ENCODE peak calls at places on chromosomes 2 and 18, in ten cellular contexts. One of them, this sample, is unnamed.

GRCh38 chr2:236604971-236605734 is 35.5 kb downstream of the ACKR3 start:
- DNase-seq in omental fat pad: no peak
- DNase-seq in endodermal cell: no peak
- DNase-seq in lower lobe of right lung: no peak
- DNase-seq in AG09319: no peak
- DNase-seq in HFF-Myc: no peak
- DNase-seq in astrocyte of the cerebellum: no peak
- DNase-seq in activated CD8-positive, alpha-beta T cell treated with anti-CD3 and anti-CD28 coated beads for 36 hours: no peak
- DNase-seq in MCF 10A: no peak
- DNase-seq in neural crest cell: no peak
- DNase-seq in this sample: no peak

GRCh38 chr2:10447300-10448207 is 573 bp downstream of the ODC1 start:
- DNase-seq in omental fat pad: no peak
- DNase-seq in endodermal cell: no peak
- DNase-seq in lower lobe of right lung: peak
- DNase-seq in AG09319: no peak
- DNase-seq in HFF-Myc: no peak
- DNase-seq in astrocyte of the cerebellum: no peak
- DNase-seq in activated CD8-positive, alpha-beta T cell treated with anti-CD3 and anti-CD28 coated beads for 36 hours: peak
- DNase-seq in MCF 10A: peak
- DNase-seq in neural crest cell: no peak
- DNase-seq in this sample: peak

GRCh38 chr2:178844269-178844668 is 37.0 kb upstream of the TTN start:
- DNase-seq in omental fat pad: no peak
- DNase-seq in endodermal cell: no peak
- DNase-seq in lower lobe of right lung: no peak
- DNase-seq in AG09319: no peak
- DNase-seq in HFF-Myc: no peak
- DNase-seq in astrocyte of the cerebellum: peak
- DNase-seq in activated CD8-positive, alpha-beta T cell treated with anti-CD3 and anti-CD28 coated beads for 36 hours: no peak
- DNase-seq in MCF 10A: no peak
- DNase-seq in neural crest cell: no peak
- DNase-seq in this sample: no peak

GRCh38 chr2:61247204-61247812 is 85.3 kb downstream of the C2orf74 start:
- DNase-seq in omental fat pad: no peak
- DNase-seq in endodermal cell: no peak
- DNase-seq in lower lobe of right lung: no peak
- DNase-seq in AG09319: peak
- DNase-seq in HFF-Myc: peak
- DNase-seq in astrocyte of the cerebellum: peak
- DNase-seq in activated CD8-positive, alpha-beta T cell treated with anti-CD3 and anti-CD28 coated beads for 36 hours: no peak
- DNase-seq in MCF 10A: no peak
- DNase-seq in neural crest cell: no peak
- DNase-seq in this sample: no peak

GRCh38 chr2:238700122-238700457 is 147.8 kb upstream of the TWIST2 start:
- DNase-seq in omental fat pad: peak
- DNase-seq in endodermal cell: peak
- DNase-seq in lower lobe of right lung: peak
- DNase-seq in AG09319: no peak
- DNase-seq in HFF-Myc: no peak
- DNase-seq in astrocyte of the cerebellum: no peak
- DNase-seq in activated CD8-positive, alpha-beta T cell treated with anti-CD3 and anti-CD28 coated beads for 36 hours: no peak
- DNase-seq in MCF 10A: no peak
- DNase-seq in neural crest cell: no peak
- DNase-seq in this sample: no peak

GRCh38 chr2:48991415-48992131 is 162.7 kb downstream of the FSHR start:
- DNase-seq in omental fat pad: no peak
- DNase-seq in endodermal cell: no peak
- DNase-seq in lower lobe of right lung: no peak
- DNase-seq in AG09319: no peak
- DNase-seq in HFF-Myc: no peak
- DNase-seq in astrocyte of the cerebellum: no peak
- DNase-seq in activated CD8-positive, alpha-beta T cell treated with anti-CD3 and anti-CD28 coated beads for 36 hours: no peak
- DNase-seq in MCF 10A: no peak
- DNase-seq in neural crest cell: no peak
- DNase-seq in this sample: no peak

GRCh38 chr2:218327451-218327850 is 29.2 kb upstream of the CATIP start:
- DNase-seq in omental fat pad: no peak
- DNase-seq in endodermal cell: no peak
- DNase-seq in lower lobe of right lung: no peak
- DNase-seq in AG09319: no peak
- DNase-seq in HFF-Myc: no peak
- DNase-seq in astrocyte of the cerebellum: no peak
- DNase-seq in activated CD8-positive, alpha-beta T cell treated with anti-CD3 and anti-CD28 coated beads for 36 hours: no peak
- DNase-seq in MCF 10A: no peak
- DNase-seq in neural crest cell: no peak
- DNase-seq in this sample: peak

GRCh38 chr2:120898961-120899360 is 163.3 kb downstream of the GLI2 start:
- DNase-seq in omental fat pad: no peak
- DNase-seq in endodermal cell: peak
- DNase-seq in lower lobe of right lung: peak
- DNase-seq in AG09319: no peak
- DNase-seq in HFF-Myc: no peak
- DNase-seq in astrocyte of the cerebellum: no peak
- DNase-seq in activated CD8-positive, alpha-beta T cell treated with anti-CD3 and anti-CD28 coated beads for 36 hours: no peak
- DNase-seq in MCF 10A: no peak
- DNase-seq in neural crest cell: no peak
- DNase-seq in this sample: no peak

GRCh38 chr18:42275949-42276730 is 321.1 kb downstream of the PIK3C3 start:
- DNase-seq in omental fat pad: no peak
- DNase-seq in endodermal cell: no peak
- DNase-seq in lower lobe of right lung: no peak
- DNase-seq in AG09319: no peak
- DNase-seq in HFF-Myc: no peak
- DNase-seq in astrocyte of the cerebellum: no peak
- DNase-seq in activated CD8-positive, alpha-beta T cell treated with anti-CD3 and anti-CD28 coated beads for 36 hours: no peak
- DNase-seq in MCF 10A: no peak
- DNase-seq in neural crest cell: no peak
- DNase-seq in this sample: no peak

GRCh38 chr2:105972226-105972625 is 221.9 kb downstream of the UXS1 start:
- DNase-seq in omental fat pad: no peak
- DNase-seq in endodermal cell: no peak
- DNase-seq in lower lobe of right lung: no peak
- DNase-seq in AG09319: no peak
- DNase-seq in HFF-Myc: no peak
- DNase-seq in astrocyte of the cerebellum: no peak
- DNase-seq in activated CD8-positive, alpha-beta T cell treated with anti-CD3 and anti-CD28 coated beads for 36 hours: no peak
- DNase-seq in MCF 10A: no peak
- DNase-seq in neural crest cell: no peak
- DNase-seq in this sample: no peak

GRCh38 chr18:70182548-70182947 is 22.9 kb downstream of the RTTN start:
- DNase-seq in omental fat pad: no peak
- DNase-seq in endodermal cell: no peak
- DNase-seq in lower lobe of right lung: no peak
- DNase-seq in AG09319: no peak
- DNase-seq in HFF-Myc: no peak
- DNase-seq in astrocyte of the cerebellum: no peak
- DNase-seq in activated CD8-positive, alpha-beta T cell treated with anti-CD3 and anti-CD28 coated beads for 36 hours: no peak
- DNase-seq in MCF 10A: peak
- DNase-seq in neural crest cell: no peak
- DNase-seq in this sample: no peak

GRCh38 chr2:212683346-212683745 is 144.7 kb upstream of the ERBB4 start:
- DNase-seq in omental fat pad: no peak
- DNase-seq in endodermal cell: no peak
- DNase-seq in lower lobe of right lung: no peak
- DNase-seq in AG09319: no peak
- DNase-seq in HFF-Myc: no peak
- DNase-seq in astrocyte of the cerebellum: no peak
- DNase-seq in activated CD8-positive, alpha-beta T cell treated with anti-CD3 and anti-CD28 coated beads for 36 hours: no peak
- DNase-seq in MCF 10A: no peak
- DNase-seq in neural crest cell: no peak
- DNase-seq in this sample: no peak

GRCh38 chr2:77081597-77081996 is 440.6 kb downstream of the LRRTM4 start:
- DNase-seq in omental fat pad: no peak
- DNase-seq in endodermal cell: no peak
- DNase-seq in lower lobe of right lung: no peak
- DNase-seq in AG09319: no peak
- DNase-seq in HFF-Myc: no peak
- DNase-seq in astrocyte of the cerebellum: no peak
- DNase-seq in activated CD8-positive, alpha-beta T cell treated with anti-CD3 and anti-CD28 coated beads for 36 hours: no peak
- DNase-seq in MCF 10A: no peak
- DNase-seq in neural crest cell: no peak
- DNase-seq in this sample: no peak

GRCh38 chr2:174632847-174633620 is 35.4 kb upstream of the WIPF1 start:
- DNase-seq in omental fat pad: no peak
- DNase-seq in endodermal cell: no peak
- DNase-seq in lower lobe of right lung: no peak
- DNase-seq in AG09319: no peak
- DNase-seq in HFF-Myc: no peak
- DNase-seq in astrocyte of the cerebellum: no peak
- DNase-seq in activated CD8-positive, alpha-beta T cell treated with anti-CD3 and anti-CD28 coated beads for 36 hours: no peak
- DNase-seq in MCF 10A: no peak
- DNase-seq in neural crest cell: no peak
- DNase-seq in this sample: no peak
- TF ChIP-seq CTCF in omental fat pad: no peak
- TF ChIP-seq CTCF in endodermal cell: no peak
- TF ChIP-seq CTCF in lower lobe of right lung: no peak
- TF ChIP-seq CTCF in AG09319: no peak
- TF ChIP-seq CTCF in HFF-Myc: no peak
- TF ChIP-seq CTCF in astrocyte of the cerebellum: no peak
- TF ChIP-seq CTCF in activated CD8-positive, alpha-beta T cell treated with anti-CD3 and anti-CD28 coated beads for 36 hours: no peak
- TF ChIP-seq CTCF in MCF 10A: no peak
- TF ChIP-seq CTCF in neural crest cell: no peak
- TF ChIP-seq CTCF in this sample: no peak

GRCh38 chr18:76274470-76275289 is 220.4 kb downstream of the ZNF516 start:
- DNase-seq in omental fat pad: no peak
- DNase-seq in endodermal cell: peak
- DNase-seq in lower lobe of right lung: no peak
- DNase-seq in AG09319: no peak
- DNase-seq in HFF-Myc: no peak
- DNase-seq in astrocyte of the cerebellum: no peak
- DNase-seq in activated CD8-positive, alpha-beta T cell treated with anti-CD3 and anti-CD28 coated beads for 36 hours: peak
- DNase-seq in MCF 10A: no peak
- DNase-seq in neural crest cell: peak
- DNase-seq in this sample: no peak
- TF ChIP-seq CTCF in omental fat pad: no peak
- TF ChIP-seq CTCF in endodermal cell: peak
- TF ChIP-seq CTCF in lower lobe of right lung: no peak
- TF ChIP-seq CTCF in AG09319: no peak
- TF ChIP-seq CTCF in HFF-Myc: peak
- TF ChIP-seq CTCF in astrocyte of the cerebellum: no peak
- TF ChIP-seq CTCF in activated CD8-positive, alpha-beta T cell treated with anti-CD3 and anti-CD28 coated beads for 36 hours: no peak
- TF ChIP-seq CTCF in MCF 10A: peak
- TF ChIP-seq CTCF in neural crest cell: peak
- TF ChIP-seq CTCF in this sample: no peak

GRCh38 chr2:227861011-227861410 is 10.4 kb upstream of the DAW1 start:
- DNase-seq in omental fat pad: no peak
- DNase-seq in endodermal cell: no peak
- DNase-seq in lower lobe of right lung: no peak
- DNase-seq in AG09319: no peak
- DNase-seq in HFF-Myc: no peak
- DNase-seq in astrocyte of the cerebellum: no peak
- DNase-seq in activated CD8-positive, alpha-beta T cell treated with anti-CD3 and anti-CD28 coated beads for 36 hours: no peak
- DNase-seq in MCF 10A: no peak
- DNase-seq in neural crest cell: no peak
- DNase-seq in this sample: no peak

GRCh38 chr2:227865281-227865680 is 6.2 kb upstream of the DAW1 start:
- DNase-seq in omental fat pad: no peak
- DNase-seq in endodermal cell: no peak
- DNase-seq in lower lobe of right lung: no peak
- DNase-seq in AG09319: no peak
- DNase-seq in HFF-Myc: no peak
- DNase-seq in astrocyte of the cerebellum: no peak
- DNase-seq in activated CD8-positive, alpha-beta T cell treated with anti-CD3 and anti-CD28 coated beads for 36 hours: no peak
- DNase-seq in MCF 10A: no peak
- DNase-seq in neural crest cell: no peak
- DNase-seq in this sample: no peak

GRCh38 chr2:227862227-227862740 is 9.1 kb upstream of the DAW1 start:
- DNase-seq in omental fat pad: no peak
- DNase-seq in endodermal cell: no peak
- DNase-seq in lower lobe of right lung: no peak
- DNase-seq in AG09319: no peak
- DNase-seq in HFF-Myc: peak
- DNase-seq in astrocyte of the cerebellum: peak
- DNase-seq in activated CD8-positive, alpha-beta T cell treated with anti-CD3 and anti-CD28 coated beads for 36 hours: peak
- DNase-seq in MCF 10A: peak
- DNase-seq in neural crest cell: peak
- DNase-seq in this sample: no peak

GRCh38 chr2:227864161-227864756 is 7.2 kb upstream of the DAW1 start:
- DNase-seq in omental fat pad: no peak
- DNase-seq in endodermal cell: no peak
- DNase-seq in lower lobe of right lung: no peak
- DNase-seq in AG09319: no peak
- DNase-seq in HFF-Myc: no peak
- DNase-seq in astrocyte of the cerebellum: no peak
- DNase-seq in activated CD8-positive, alpha-beta T cell treated with anti-CD3 and anti-CD28 coated beads for 36 hours: no peak
- DNase-seq in MCF 10A: peak
- DNase-seq in neural crest cell: no peak
- DNase-seq in this sample: no peak

GRCh38 chr2:227862741-227863588 is 8.5 kb upstream of the DAW1 start:
- DNase-seq in omental fat pad: no peak
- DNase-seq in endodermal cell: peak
- DNase-seq in lower lobe of right lung: no peak
- DNase-seq in AG09319: no peak
- DNase-seq in HFF-Myc: peak
- DNase-seq in astrocyte of the cerebellum: no peak
- DNase-seq in activated CD8-positive, alpha-beta T cell treated with anti-CD3 and anti-CD28 coated beads for 36 hours: no peak
- DNase-seq in MCF 10A: peak
- DNase-seq in neural crest cell: no peak
- DNase-seq in this sample: no peak
- TF ChIP-seq CTCF in omental fat pad: no peak
- TF ChIP-seq CTCF in endodermal cell: no peak
- TF ChIP-seq CTCF in lower lobe of right lung: no peak
- TF ChIP-seq CTCF in AG09319: peak
- TF ChIP-seq CTCF in HFF-Myc: no peak
- TF ChIP-seq CTCF in astrocyte of the cerebellum: peak
- TF ChIP-seq CTCF in activated CD8-positive, alpha-beta T cell treated with anti-CD3 and anti-CD28 coated beads for 36 hours: no peak
- TF ChIP-seq CTCF in MCF 10A: no peak
- TF ChIP-seq CTCF in neural crest cell: no peak
- TF ChIP-seq CTCF in this sample: no peak

GRCh38 chr18:57910134-57910533 is 107.0 kb upstream of the ATP8B1 start:
- DNase-seq in omental fat pad: no peak
- DNase-seq in endodermal cell: no peak
- DNase-seq in lower lobe of right lung: no peak
- DNase-seq in AG09319: no peak
- DNase-seq in HFF-Myc: no peak
- DNase-seq in astrocyte of the cerebellum: no peak
- DNase-seq in activated CD8-positive, alpha-beta T cell treated with anti-CD3 and anti-CD28 coated beads for 36 hours: no peak
- DNase-seq in MCF 10A: no peak
- DNase-seq in neural crest cell: no peak
- DNase-seq in this sample: no peak

GRCh38 chr18:57909620-57910019 is 106.5 kb upstream of the ATP8B1 start:
- DNase-seq in omental fat pad: no peak
- DNase-seq in endodermal cell: no peak
- DNase-seq in lower lobe of right lung: no peak
- DNase-seq in AG09319: no peak
- DNase-seq in HFF-Myc: no peak
- DNase-seq in astrocyte of the cerebellum: no peak
- DNase-seq in activated CD8-positive, alpha-beta T cell treated with anti-CD3 and anti-CD28 coated beads for 36 hours: no peak
- DNase-seq in MCF 10A: peak
- DNase-seq in neural crest cell: no peak
- DNase-seq in this sample: no peak

GRCh38 chr18:57908092-57908491 is 105.0 kb upstream of the ATP8B1 start:
- DNase-seq in omental fat pad: no peak
- DNase-seq in endodermal cell: no peak
- DNase-seq in lower lobe of right lung: no peak
- DNase-seq in AG09319: no peak
- DNase-seq in HFF-Myc: no peak
- DNase-seq in astrocyte of the cerebellum: no peak
- DNase-seq in activated CD8-positive, alpha-beta T cell treated with anti-CD3 and anti-CD28 coated beads for 36 hours: no peak
- DNase-seq in MCF 10A: peak
- DNase-seq in neural crest cell: no peak
- DNase-seq in this sample: no peak

GRCh38 chr18:57910817-57911216 is 107.7 kb upstream of the ATP8B1 start:
- DNase-seq in omental fat pad: no peak
- DNase-seq in endodermal cell: peak
- DNase-seq in lower lobe of right lung: no peak
- DNase-seq in AG09319: no peak
- DNase-seq in HFF-Myc: no peak
- DNase-seq in astrocyte of the cerebellum: no peak
- DNase-seq in activated CD8-positive, alpha-beta T cell treated with anti-CD3 and anti-CD28 coated beads for 36 hours: peak
- DNase-seq in MCF 10A: no peak
- DNase-seq in neural crest cell: peak
- DNase-seq in this sample: no peak

GRCh38 chr18:57906852-57907251 is 103.7 kb upstream of the ATP8B1 start:
- DNase-seq in omental fat pad: no peak
- DNase-seq in endodermal cell: peak
- DNase-seq in lower lobe of right lung: no peak
- DNase-seq in AG09319: no peak
- DNase-seq in HFF-Myc: no peak
- DNase-seq in astrocyte of the cerebellum: no peak
- DNase-seq in activated CD8-positive, alpha-beta T cell treated with anti-CD3 and anti-CD28 coated beads for 36 hours: no peak
- DNase-seq in MCF 10A: peak
- DNase-seq in neural crest cell: no peak
- DNase-seq in this sample: no peak
- TF ChIP-seq CTCF in omental fat pad: no peak
- TF ChIP-seq CTCF in endodermal cell: peak
- TF ChIP-seq CTCF in lower lobe of right lung: no peak
- TF ChIP-seq CTCF in AG09319: peak
- TF ChIP-seq CTCF in HFF-Myc: no peak
- TF ChIP-seq CTCF in astrocyte of the cerebellum: peak
- TF ChIP-seq CTCF in activated CD8-positive, alpha-beta T cell treated with anti-CD3 and anti-CD28 coated beads for 36 hours: no peak
- TF ChIP-seq CTCF in MCF 10A: no peak
- TF ChIP-seq CTCF in neural crest cell: no peak
- TF ChIP-seq CTCF in this sample: no peak

This sample was measured in CD14-positive monocyte.